ENCODE peak calls at places on chromosomes 12 and 14, in eight cellular contexts. X is left ventricle myocardium inferior, K is PC-9, Y is fibroblast of lung, E is Caco-2, T is left lung, P is mammary epithelial cell, M is GM23248. F is an unnamed sample. For H3K4me1 and H3K9me3, the result is how much of the 10 kb centered on the place peaks cover.

GRCh38 chr12:108839011-108839889 is 18.1 kb downstream of the SSH1 start:
- DNase-seq in X (peak), K (no peak), Y (peak), E (no peak), T (no peak), P (peak), M (peak), F (no peak)

GRCh38 chr14:36520601-36521525 is 831 bp upstream of the NKX2-1 start:
- DNase-seq in X (no peak), K (peak), Y (no peak), E (peak), T (peak), P (peak), M (peak), F (peak)

GRCh38 chr14:59688224-59689170 is 111.9 kb upstream of the CCDC175 start:
- DNase-seq in X (no peak), K (peak), Y (peak), E (peak), T (peak), P (peak), M (peak), F (peak)

GRCh38 chr12:26195250-26195640 is at the start of gene SSPN:
- DNase-seq in X (peak), K (peak), Y (peak), E (peak), T (peak), P (peak), M (peak), F (peak)

GRCh38 chr12:96502477-96502876 is 13.1 kb downstream of the CFAP54 start:
- DNase-seq in X (no peak), K (no peak), Y (no peak), E (no peak), T (no peak), P (peak), M (no peak), F (no peak)

GRCh38 chr12:94980577-94980976 is 22.9 kb downstream of the NDUFA12 start:
- DNase-seq in X (no peak), K (no peak), Y (peak), E (no peak), T (no peak), P (no peak), M (peak), F (no peak)

GRCh38 chr12:42145552-42146215 is 1.0 kb upstream of the GXYLT1 start:
- DNase-seq in X (no peak), K (no peak), Y (no peak), E (no peak), T (no peak), P (no peak), M (no peak), F (no peak)

GRCh38 chr14:83184531-83184930 is 1650.9 kb upstream of the SEL1L start:
- DNase-seq in X (no peak), K (no peak), Y (no peak), E (no peak), T (no peak), P (no peak), M (no peak), F (no peak)

GRCh38 chr12:3328081-3328480 is 162.9 kb upstream of the PRMT8 start:
- DNase-seq in X (no peak), K (no peak), Y (no peak), E (no peak), T (no peak), P (no peak), M (no peak), F (no peak)

GRCh38 chr12:31308116-31308515 is 17.8 kb downstream of the SINHCAF start:
- DNase-seq in X (no peak), K (no peak), Y (no peak), E (no peak), T (no peak), P (no peak), M (no peak), F (no peak)

GRCh38 chr12:26239508-26240328 is 44.3 kb downstream of the SSPN start:
- DNase-seq in X (peak), K (peak), Y (peak), E (no peak), T (peak), P (peak), M (peak), F (no peak)

GRCh38 chr12:113990548-113991223 is 24.6 kb upstream of the RBM19 start:
- DNase-seq in X (no peak), K (no peak), Y (no peak), E (no peak), T (no peak), P (no peak), M (no peak), F (no peak)

GRCh38 chr12:102833687-102834435 is 83.2 kb downstream of the PAH start:
- DNase-seq in X (no peak), K (no peak), Y (peak), E (peak), T (no peak), P (no peak), M (peak), F (no peak)

GRCh38 chr12:67981236-67982164 is 7.7 kb upstream of the IFNG-AS1 start:
- DNase-seq in X (no peak), K (peak), Y (peak), E (no peak), T (no peak), P (peak), M (peak), F (no peak)

GRCh38 chr12:20450591-20450990 is 82.3 kb downstream of the PDE3A start:
- DNase-seq in X (no peak), K (no peak), Y (peak), E (no peak), T (no peak), P (no peak), M (no peak), F (no peak)

GRCh38 chr12:6960291-6961277 is 9.4 kb downstream of the PTPN6 start:
- DNase-seq in X (peak), K (peak), Y (peak), E (no peak), T (no peak), P (no peak), M (peak), F (no peak)

GRCh38 chr12:69284131-69284530 is 44.8 kb downstream of the CPSF6 start:
- DNase-seq in X (peak), K (peak), Y (peak), E (peak), T (peak), P (peak), M (peak), F (peak)

GRCh38 chr14:105172476-105172875 is 3.9 kb upstream of the JAG2 start:
- DNase-seq in X (no peak), K (no peak), Y (no peak), E (no peak), T (no peak), P (no peak), M (no peak), F (no peak)
- H3K4me1 ChIP-seq in X (under half), K (under half), Y (under half), E (under half), T (under half), P (under half), M (under half), F (under half)

DNA sequence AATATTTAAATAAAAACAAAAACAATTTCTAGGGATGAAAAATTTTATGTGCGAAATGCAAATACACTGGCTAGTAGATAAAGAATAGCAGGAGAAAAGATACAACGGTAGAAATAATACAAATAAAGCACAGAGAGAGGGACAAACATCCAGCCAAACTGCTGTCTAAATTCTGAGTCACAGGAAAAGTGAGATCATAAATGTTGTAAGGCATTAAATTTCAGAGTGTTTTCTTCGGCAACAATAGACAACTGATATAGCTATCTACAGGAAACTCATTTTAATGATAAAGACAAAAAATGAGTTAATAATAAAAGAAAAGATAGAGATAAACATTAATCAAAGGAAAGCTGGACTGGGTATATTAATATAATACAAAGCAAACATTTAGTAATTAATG is 122.2 kb downstream of the NTS start:
- DNase-seq in X (no peak), K (no peak), Y (peak), E (no peak), T (no peak), P (no peak), M (no peak), F (no peak)
- H3K9me3 ChIP-seq in X (under half), K (under half), Y (under half), E (under half), T (under half), P (under half), M (under half), F (under half)

GRCh38 chr14:101840649-101841365 is 79.3 kb downstream of the PPP2R5C start:
- DNase-seq in X (no peak), K (no peak), Y (no peak), E (no peak), T (no peak), P (no peak), M (no peak), F (no peak)
- H3K4me1 ChIP-seq in X (half or more), K (under half), Y (under half), E (under half), T (under half), P (under half), M (under half), F (under half)

DNA sequence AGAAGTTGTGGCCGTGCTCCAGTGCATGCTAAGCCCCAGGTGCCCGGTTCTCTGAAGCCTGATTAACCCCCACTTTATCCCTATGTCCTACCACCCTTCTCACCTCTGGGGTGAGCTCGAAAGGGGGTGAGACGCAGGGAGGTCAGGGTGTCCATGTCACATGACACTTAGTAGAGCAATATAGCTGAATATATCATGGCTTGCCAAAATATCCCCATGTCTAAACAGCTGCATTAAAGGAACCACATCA is 203.1 kb upstream of the DIO3 start:
- DNase-seq in X (no peak), K (no peak), Y (no peak), E (no peak), T (no peak), P (no peak), M (no peak), F (no peak)
- H3K9me3 ChIP-seq in X (under half), K (under half), Y (under half), E (under half), T (under half), P (under half), M (under half), F (under half)

GRCh38 chr14:79248771-79249170 is 962.5 kb downstream of the DIO2 start:
- DNase-seq in X (no peak), K (no peak), Y (no peak), E (no peak), T (no peak), P (no peak), M (no peak), F (no peak)
- H3K4me1 ChIP-seq in X (under half), K (under half), Y (under half), E (under half), T (under half), P (under half), M (under half), F (under half)

GRCh38 chr12:38102197-38102596 is 214.4 kb upstream of the ALG10B start:
- DNase-seq in X (no peak), K (no peak), Y (no peak), E (no peak), T (no peak), P (peak), M (no peak), F (no peak)
- H3K9me3 ChIP-seq in X (under half), K (under half), Y (under half), E (under half), T (under half), P (under half), M (under half), F (under half)

DNA sequence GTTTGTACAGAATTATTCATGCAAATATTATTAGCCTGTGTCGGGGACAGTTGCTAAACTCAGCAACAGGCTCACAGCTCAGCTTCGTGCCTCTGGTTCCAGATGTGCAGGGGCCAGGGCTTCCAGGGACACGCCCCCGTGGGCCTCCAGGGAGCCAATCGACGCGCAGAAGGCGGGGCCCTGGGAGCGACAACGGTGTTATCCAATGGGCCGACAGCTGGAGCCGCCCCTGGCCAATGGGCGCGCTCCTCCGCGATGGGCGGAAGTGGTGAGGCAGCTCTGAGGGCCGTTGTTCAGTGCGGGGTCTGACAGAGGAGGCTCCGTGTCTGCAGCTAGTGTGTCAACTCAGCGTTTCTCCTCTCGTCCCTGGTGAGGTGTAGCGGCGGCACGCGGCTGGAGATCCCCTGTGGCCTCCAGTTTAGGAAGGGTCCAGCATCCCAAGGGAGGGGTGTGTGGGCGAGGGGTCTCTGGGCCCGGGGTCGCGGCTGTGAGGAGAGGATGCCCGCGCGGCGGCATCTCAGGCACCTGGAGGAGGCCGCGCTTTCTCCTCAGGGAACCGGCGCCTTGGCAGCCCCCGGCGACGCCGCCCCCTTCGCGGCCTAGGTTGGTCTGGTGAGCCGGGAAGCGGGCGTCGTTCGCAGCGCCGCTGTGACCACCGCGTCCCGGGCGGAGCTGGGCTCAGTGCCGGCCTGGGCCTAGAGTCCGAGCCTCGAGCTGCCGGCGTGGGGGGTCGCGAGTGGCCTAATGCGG is at the start of gene TRAFD1:
- DNase-seq in X (peak), K (peak), Y (peak), E (peak), T (peak), P (peak), M (peak), F (peak)
- H3K4me1 ChIP-seq in X (half or more), K (half or more), Y (under half), E (under half), T (under half), P (under half), M (half or more), F (under half)

DNA sequence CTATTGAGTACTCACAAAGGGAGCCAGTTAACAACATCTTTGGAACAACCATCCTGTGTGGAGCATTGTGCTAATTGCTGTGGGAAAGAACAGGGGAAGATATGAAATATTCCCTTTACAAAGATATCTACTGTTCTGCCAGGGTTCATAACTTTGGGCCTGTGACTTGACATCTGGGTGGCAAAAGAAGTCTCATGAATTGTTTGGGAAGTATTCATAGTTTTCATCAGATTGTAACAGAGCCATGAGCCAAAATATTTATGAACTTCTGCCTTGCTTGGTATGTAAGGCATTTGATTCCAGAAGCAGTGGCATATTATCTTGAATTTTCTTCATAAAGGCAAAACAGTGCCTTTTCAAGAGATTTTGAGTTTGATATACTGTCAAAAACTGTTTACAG is 816.2 kb downstream of the DIO2 start:
- DNase-seq in X (no peak), K (no peak), Y (peak), E (no peak), T (no peak), P (no peak), M (peak), F (no peak)
- H3K9me3 ChIP-seq in X (under half), K (under half), Y (under half), E (under half), T (under half), P (under half), M (under half), F (under half)

DNA sequence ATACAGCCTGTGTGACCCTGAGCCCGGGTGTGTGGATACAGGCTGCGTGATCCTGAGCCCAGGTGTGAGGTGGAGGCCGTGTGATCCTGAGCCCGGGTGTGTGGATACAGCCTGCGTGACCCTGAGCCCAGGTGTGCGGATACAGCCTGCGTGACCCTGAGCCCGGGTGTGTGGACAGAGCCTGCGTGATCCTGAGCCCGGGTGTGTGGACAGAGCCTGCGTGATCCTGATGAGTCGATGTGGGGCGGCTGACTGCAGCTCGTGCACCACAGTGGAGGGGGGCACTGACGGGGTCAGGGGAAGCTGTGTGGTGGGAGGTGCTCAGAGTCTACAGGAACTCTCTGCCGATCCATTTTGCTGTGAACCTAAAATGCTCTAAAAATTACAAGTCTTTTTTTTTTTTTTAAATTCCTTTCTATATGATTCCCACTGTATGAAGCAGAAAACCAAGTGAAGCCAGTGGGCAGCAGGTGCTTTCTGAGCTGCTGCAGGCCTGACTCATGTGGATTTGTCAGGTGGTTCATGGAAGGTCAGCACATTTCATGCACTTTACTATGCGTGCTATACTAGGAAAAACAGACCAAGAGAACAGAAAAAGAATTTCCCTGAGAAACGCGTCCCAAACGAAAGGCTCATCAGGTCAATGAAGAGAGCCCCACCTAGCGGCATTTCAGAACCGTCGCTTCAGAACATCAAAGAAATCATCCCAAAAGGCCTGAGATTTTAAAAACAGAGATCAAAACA is 19.3 kb downstream of the BRF1 start:
- DNase-seq in X (no peak), K (peak), Y (peak), E (no peak), T (no peak), P (peak), M (peak), F (no peak)
- H3K4me1 ChIP-seq in X (under half), K (under half), Y (under half), E (under half), T (under half), P (under half), M (under half), F (under half)

GRCh38 chr12:132292328-132293319 is 36.8 kb downstream of the GALNT9 start:
- DNase-seq in X (no peak), K (no peak), Y (no peak), E (no peak), T (no peak), P (no peak), M (no peak), F (no peak)

GRCh38 chr12:132291402-132292175 is 37.8 kb downstream of the GALNT9 start:
- DNase-seq in X (no peak), K (no peak), Y (no peak), E (no peak), T (no peak), P (no peak), M (no peak), F (no peak)

GRCh38 chr12:132296063-132296462 is 33.3 kb downstream of the GALNT9 start:
- DNase-seq in X (no peak), K (no peak), Y (no peak), E (no peak), T (no peak), P (no peak), M (no peak), F (no peak)

GRCh38 chr12:132294121-132295034 is 35.0 kb downstream of the GALNT9 start:
- DNase-seq in X (no peak), K (no peak), Y (no peak), E (no peak), T (no peak), P (no peak), M (no peak), F (peak)

DNA sequence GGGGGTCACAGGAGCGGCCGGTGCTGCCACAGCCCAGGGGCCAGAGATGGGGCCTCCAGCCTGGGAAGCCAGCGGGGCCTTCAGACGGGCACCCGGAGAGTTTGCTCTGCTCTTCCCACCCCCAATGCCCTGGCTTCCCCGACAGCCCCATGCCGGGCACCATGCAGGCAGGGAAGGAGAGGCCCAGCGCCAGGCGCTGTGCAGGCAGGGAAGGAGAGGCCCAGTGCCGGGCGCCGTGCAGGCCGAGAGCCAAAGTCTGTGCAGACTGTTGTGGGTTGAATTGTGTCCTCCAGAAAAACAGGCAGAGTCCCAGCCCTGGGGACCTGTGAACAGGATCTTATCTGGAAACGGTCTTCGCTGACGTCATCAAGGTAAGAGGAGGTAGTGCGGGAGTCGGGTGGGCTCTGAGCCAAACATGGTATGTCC is 34.3 kb downstream of the GALNT9 start:
- DNase-seq in X (no peak), K (no peak), Y (no peak), E (no peak), T (no peak), P (no peak), M (no peak), F (no peak)
- H3K9me3 ChIP-seq in X (under half), K (under half), Y (under half), E (under half), T (under half), P (under half), M (under half), F (under half)